ENCODE peak calls at places on chromosomes 12 and 14, in five cellular contexts. One of them, this sample, is unnamed.

GRCh38 chr12:121872546-121873223 is 14.0 kb upstream of the HPD start:
- DNase-seq in GM12864: no peak
- DNase-seq in testis: no peak
- DNase-seq in effector memory CD4-positive, alpha-beta T cell: no peak
- DNase-seq in cardiac muscle cell: peak
- DNase-seq in this sample: no peak

GRCh38 chr12:131383741-131384543 is 326.9 kb upstream of the SFSWAP start:
- DNase-seq in cardiac muscle cell: no peak
- DNase-seq in effector memory CD4-positive, alpha-beta T cell: no peak
- DNase-seq in testis: peak
- DNase-seq in GM12864: no peak
- DNase-seq in this sample: no peak

GRCh38 chr14:32761381-32761968 is 177.2 kb upstream of the NPAS3 start:
- DNase-seq in effector memory CD4-positive, alpha-beta T cell: no peak
- DNase-seq in GM12864: no peak
- DNase-seq in testis: no peak
- DNase-seq in cardiac muscle cell: no peak
- DNase-seq in this sample: no peak

GRCh38 chr12:20459920-20460319 is 91.6 kb downstream of the PDE3A start:
- DNase-seq in cardiac muscle cell: no peak
- DNase-seq in effector memory CD4-positive, alpha-beta T cell: no peak
- DNase-seq in testis: no peak
- DNase-seq in GM12864: no peak
- DNase-seq in this sample: peak

GRCh38 chr14:92531151-92531873 is 17.7 kb downstream of the RIN3 start:
- DNase-seq in cardiac muscle cell: no peak
- DNase-seq in testis: no peak
- DNase-seq in effector memory CD4-positive, alpha-beta T cell: no peak
- DNase-seq in GM12864: no peak
- DNase-seq in this sample: no peak

GRCh38 chr12:39145175-39145999 is 240.0 kb upstream of the CPNE8 start:
- DNase-seq in testis: peak
- DNase-seq in GM12864: no peak
- DNase-seq in cardiac muscle cell: peak
- DNase-seq in effector memory CD4-positive, alpha-beta T cell: no peak
- DNase-seq in this sample: peak

GRCh38 chr14:90774316-90774715 is 41.9 kb downstream of the TTC7B start:
- DNase-seq in GM12864: no peak
- DNase-seq in cardiac muscle cell: no peak
- DNase-seq in testis: no peak
- DNase-seq in effector memory CD4-positive, alpha-beta T cell: no peak
- DNase-seq in this sample: no peak

GRCh38 chr12:130761537-130762318 is 45.6 kb upstream of the RIMBP2 start:
- DNase-seq in testis: peak
- DNase-seq in effector memory CD4-positive, alpha-beta T cell: peak
- DNase-seq in GM12864: no peak
- DNase-seq in cardiac muscle cell: peak
- DNase-seq in this sample: peak

GRCh38 chr12:32894566-32894965 is 2.0 kb downstream of the PKP2 start:
- DNase-seq in effector memory CD4-positive, alpha-beta T cell: no peak
- DNase-seq in cardiac muscle cell: peak
- DNase-seq in GM12864: no peak
- DNase-seq in testis: no peak
- DNase-seq in this sample: no peak

GRCh38 chr12:56933826-56934625 is at the start of gene SDR9C7:
- DNase-seq in effector memory CD4-positive, alpha-beta T cell: no peak
- DNase-seq in GM12864: no peak
- DNase-seq in testis: no peak
- DNase-seq in cardiac muscle cell: no peak
- DNase-seq in this sample: peak

GRCh38 chr12:51944608-51945233 is 6.8 kb upstream of the ACVR1B start:
- DNase-seq in cardiac muscle cell: no peak
- DNase-seq in GM12864: no peak
- DNase-seq in effector memory CD4-positive, alpha-beta T cell: no peak
- DNase-seq in testis: no peak
- DNase-seq in this sample: no peak

GRCh38 chr12:124032265-124032886 is 59.4 kb downstream of the ZNF664 start:
- DNase-seq in GM12864: no peak
- DNase-seq in testis: peak
- DNase-seq in effector memory CD4-positive, alpha-beta T cell: no peak
- DNase-seq in cardiac muscle cell: peak
- DNase-seq in this sample: peak

GRCh38 chr14:23478109-23478698 is 8.7 kb downstream of the NGDN start:
- DNase-seq in testis: peak
- DNase-seq in effector memory CD4-positive, alpha-beta T cell: peak
- DNase-seq in cardiac muscle cell: peak
- DNase-seq in GM12864: peak
- DNase-seq in this sample: peak

DNA sequence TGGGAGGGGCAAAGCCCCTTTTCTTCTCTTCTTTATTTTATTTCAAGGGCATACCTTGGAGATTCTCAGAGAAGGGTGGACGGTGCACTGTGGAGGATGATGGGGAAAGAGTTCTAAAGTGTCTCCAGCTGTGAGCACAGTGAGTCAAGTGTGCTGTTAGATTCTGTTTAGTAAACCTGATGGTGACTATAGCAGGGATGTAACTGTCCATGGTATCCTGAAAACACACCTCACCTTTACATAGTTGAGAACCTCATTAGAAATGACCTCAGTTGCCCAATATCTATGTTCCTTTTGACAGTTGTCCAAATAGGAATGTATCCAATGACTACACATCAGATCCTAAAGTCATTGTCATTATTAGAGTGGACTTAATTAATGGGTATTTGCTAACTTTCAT is 38.0 kb downstream of the CNTN1 start:
- DNase-seq in testis: no peak
- DNase-seq in effector memory CD4-positive, alpha-beta T cell: no peak
- DNase-seq in GM12864: no peak
- DNase-seq in cardiac muscle cell: peak
- DNase-seq in this sample: no peak
- H3K4me3 ChIP-seq in testis: no peak
- H3K4me3 ChIP-seq in effector memory CD4-positive, alpha-beta T cell: no peak
- H3K4me3 ChIP-seq in GM12864: no peak
- H3K4me3 ChIP-seq in cardiac muscle cell: no peak
- H3K4me3 ChIP-seq in this sample: no peak

DNA sequence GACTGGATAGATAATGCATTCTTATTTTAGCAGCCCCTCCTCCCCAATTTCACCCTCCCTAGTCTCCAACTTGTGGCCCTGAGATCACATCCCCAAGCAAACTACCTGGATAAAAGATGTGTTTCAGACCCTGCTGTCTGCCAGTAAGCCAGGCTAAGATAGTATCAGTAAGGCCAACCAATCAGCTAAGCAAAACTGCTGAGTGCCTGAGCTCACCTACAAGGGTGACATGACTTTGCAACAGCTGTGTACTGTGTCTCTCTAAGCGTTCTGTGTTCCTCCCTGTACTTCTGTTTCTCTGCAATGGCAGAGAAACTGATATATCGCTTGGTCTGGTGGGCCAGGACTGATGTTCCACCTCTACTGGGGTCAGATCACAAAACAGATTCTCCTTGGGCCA is 224.9 kb downstream of the BTG1 start:
- DNase-seq in cardiac muscle cell: no peak
- DNase-seq in effector memory CD4-positive, alpha-beta T cell: no peak
- DNase-seq in testis: no peak
- DNase-seq in GM12864: no peak
- DNase-seq in this sample: no peak
- H3K4me3 ChIP-seq in cardiac muscle cell: no peak
- H3K4me3 ChIP-seq in effector memory CD4-positive, alpha-beta T cell: no peak
- H3K4me3 ChIP-seq in testis: no peak
- H3K4me3 ChIP-seq in GM12864: no peak
- H3K4me3 ChIP-seq in this sample: no peak

GRCh38 chr12:11795910-11796459 is 146.5 kb downstream of the ETV6 start:
- DNase-seq in cardiac muscle cell: peak
- DNase-seq in testis: no peak
- DNase-seq in GM12864: no peak
- DNase-seq in effector memory CD4-positive, alpha-beta T cell: no peak
- DNase-seq in this sample: no peak

GRCh38 chr12:11794751-11795150 is 145.3 kb downstream of the ETV6 start:
- DNase-seq in GM12864: no peak
- DNase-seq in cardiac muscle cell: no peak
- DNase-seq in testis: no peak
- DNase-seq in effector memory CD4-positive, alpha-beta T cell: no peak
- DNase-seq in this sample: no peak

GRCh38 chr12:11795192-11795909 is 145.9 kb downstream of the ETV6 start:
- DNase-seq in GM12864: no peak
- DNase-seq in effector memory CD4-positive, alpha-beta T cell: no peak
- DNase-seq in cardiac muscle cell: no peak
- DNase-seq in testis: no peak
- DNase-seq in this sample: no peak

GRCh38 chr12:11793896-11794295 is 144.4 kb downstream of the ETV6 start:
- DNase-seq in cardiac muscle cell: peak
- DNase-seq in effector memory CD4-positive, alpha-beta T cell: no peak
- DNase-seq in testis: no peak
- DNase-seq in GM12864: no peak
- DNase-seq in this sample: no peak

DNA sequence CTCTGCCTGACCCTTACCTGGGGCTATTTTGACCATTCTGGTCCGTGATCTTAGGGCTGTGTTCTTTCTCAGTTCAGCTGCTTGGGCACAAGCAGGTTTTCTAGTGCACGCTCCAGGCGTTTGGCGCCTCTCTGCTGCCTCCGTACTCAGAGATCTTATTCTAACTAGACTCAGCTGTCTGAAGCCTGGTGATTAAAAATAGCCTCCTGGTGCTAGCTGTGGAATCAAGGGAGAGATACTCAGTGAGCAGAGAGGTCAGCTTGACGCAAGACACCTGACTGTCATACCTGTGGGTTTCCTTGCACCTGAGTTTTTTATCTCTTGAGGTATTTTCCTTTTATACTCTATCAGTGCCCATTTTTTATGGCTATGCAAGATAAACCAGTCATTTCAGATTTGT is 144.8 kb downstream of the ETV6 start:
- DNase-seq in GM12864: no peak
- DNase-seq in testis: no peak
- DNase-seq in effector memory CD4-positive, alpha-beta T cell: no peak
- DNase-seq in cardiac muscle cell: peak
- DNase-seq in this sample: no peak
- H3K4me3 ChIP-seq in GM12864: no peak
- H3K4me3 ChIP-seq in testis: no peak
- H3K4me3 ChIP-seq in effector memory CD4-positive, alpha-beta T cell: no peak
- H3K4me3 ChIP-seq in cardiac muscle cell: peak
- H3K4me3 ChIP-seq in this sample: no peak

DNA sequence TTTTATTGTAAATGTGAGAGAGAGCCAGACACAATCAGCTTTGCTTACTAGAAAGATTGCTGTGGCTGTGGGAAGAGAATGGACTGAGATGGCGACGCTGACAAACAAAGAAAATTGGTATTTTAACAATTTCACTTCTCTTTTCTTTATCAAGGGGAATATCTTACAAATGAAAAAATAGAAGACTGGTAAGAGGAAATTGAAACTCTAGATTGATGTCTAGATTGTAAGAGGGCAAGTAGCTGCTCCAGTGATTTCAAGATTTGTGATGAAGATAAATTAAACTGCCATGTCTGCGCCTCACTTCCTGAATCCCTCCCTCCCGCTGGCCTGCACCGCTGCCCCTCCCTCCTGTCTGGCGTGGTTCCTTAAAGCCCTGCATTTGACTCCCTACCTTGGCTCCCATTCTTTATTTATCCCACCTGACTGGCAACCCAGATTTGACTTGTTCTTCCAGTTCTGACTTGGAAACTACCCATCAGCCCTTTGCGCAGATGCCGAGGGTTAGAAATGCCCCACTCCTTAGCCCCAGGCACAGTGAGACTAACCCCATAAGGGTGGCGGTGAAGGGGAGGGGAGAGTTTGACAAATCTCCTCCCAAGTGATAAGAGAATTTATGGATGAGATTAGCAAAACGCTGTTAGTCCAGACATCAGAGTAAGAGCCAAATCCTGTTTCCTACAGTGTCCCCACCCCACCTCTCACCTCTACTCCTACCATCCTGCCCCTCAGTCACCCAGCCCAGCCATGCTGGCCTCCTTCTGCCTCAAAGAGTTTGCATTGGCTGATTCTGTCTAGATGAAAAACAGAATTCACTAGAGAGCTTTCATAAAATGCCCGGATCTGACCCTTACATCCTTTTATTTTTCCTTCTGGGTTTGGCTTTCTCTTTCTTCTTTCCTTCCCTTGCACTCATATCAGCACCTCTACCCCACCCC is 125.3 kb upstream of the ATF7IP start:
- DNase-seq in GM12864: peak
- DNase-seq in effector memory CD4-positive, alpha-beta T cell: peak
- DNase-seq in testis: no peak
- DNase-seq in cardiac muscle cell: no peak
- DNase-seq in this sample: peak
- H3K4me3 ChIP-seq in GM12864: peak
- H3K4me3 ChIP-seq in effector memory CD4-positive, alpha-beta T cell: peak
- H3K4me3 ChIP-seq in testis: no peak
- H3K4me3 ChIP-seq in cardiac muscle cell: no peak
- H3K4me3 ChIP-seq in this sample: peak

GRCh38 chr14:68474741-68475140 is 318.1 kb downstream of the ZFP36L1 start:
- DNase-seq in GM12864: no peak
- DNase-seq in effector memory CD4-positive, alpha-beta T cell: no peak
- DNase-seq in testis: no peak
- DNase-seq in cardiac muscle cell: no peak
- DNase-seq in this sample: no peak

GRCh38 chr14:68479247-68479646 is 313.6 kb downstream of the ZFP36L1 start:
- DNase-seq in effector memory CD4-positive, alpha-beta T cell: no peak
- DNase-seq in GM12864: no peak
- DNase-seq in testis: no peak
- DNase-seq in cardiac muscle cell: peak
- DNase-seq in this sample: no peak

GRCh38 chr14:68475802-68476201 is 317.1 kb downstream of the ZFP36L1 start:
- DNase-seq in testis: no peak
- DNase-seq in GM12864: no peak
- DNase-seq in effector memory CD4-positive, alpha-beta T cell: no peak
- DNase-seq in cardiac muscle cell: no peak
- DNase-seq in this sample: no peak

GRCh38 chr14:68476212-68476964 is 316.5 kb downstream of the ZFP36L1 start:
- DNase-seq in testis: no peak
- DNase-seq in effector memory CD4-positive, alpha-beta T cell: no peak
- DNase-seq in GM12864: peak
- DNase-seq in cardiac muscle cell: no peak
- DNase-seq in this sample: no peak

GRCh38 chr14:68476965-68477455 is 315.9 kb downstream of the ZFP36L1 start:
- DNase-seq in testis: no peak
- DNase-seq in effector memory CD4-positive, alpha-beta T cell: no peak
- DNase-seq in GM12864: no peak
- DNase-seq in cardiac muscle cell: no peak
- DNase-seq in this sample: no peak
- H3K4me3 ChIP-seq in testis: no peak
- H3K4me3 ChIP-seq in effector memory CD4-positive, alpha-beta T cell: no peak
- H3K4me3 ChIP-seq in GM12864: no peak
- H3K4me3 ChIP-seq in cardiac muscle cell: no peak
- H3K4me3 ChIP-seq in this sample: no peak